ENCODE peak calls at places on chromosomes 7 and 10, in four cellular contexts. One of them, this sample, is unnamed.

GRCh38 chr10:32253300-32253699 is 93.7 kb downstream of the EPC1 start:
- DNase-seq in K562: peak
- DNase-seq in GM12878: no peak
- DNase-seq in HepG2: no peak
- DNase-seq in this sample: no peak

GRCh38 chr7:148699772-148700629 is 1.3 kb downstream of the CUL1 start:
- DNase-seq in GM12878: no peak
- DNase-seq in K562: no peak
- DNase-seq in HepG2: peak
- DNase-seq in this sample: no peak

GRCh38 chr10:79242620-79243152 is 104.6 kb upstream of the PPIF start:
- DNase-seq in K562: no peak
- DNase-seq in HepG2: no peak
- DNase-seq in GM12878: no peak
- DNase-seq in this sample: peak

GRCh38 chr10:86206216-86206615 is 160.4 kb downstream of the GRID1 start:
- DNase-seq in HepG2: no peak
- DNase-seq in K562: no peak
- DNase-seq in GM12878: no peak
- DNase-seq in this sample: peak

GRCh38 chr10:28202941-28203352 is 99.9 kb downstream of the MPP7 start:
- DNase-seq in HepG2: no peak
- DNase-seq in GM12878: no peak
- DNase-seq in K562: no peak
- DNase-seq in this sample: no peak

GRCh38 chr10:30559118-30559684 is 70.4 kb downstream of the LYZL2 start:
- DNase-seq in HepG2: no peak
- DNase-seq in GM12878: no peak
- DNase-seq in K562: no peak
- DNase-seq in this sample: no peak

GRCh38 chr7:126979722-126980121 is 273.0 kb downstream of the GRM8 start:
- DNase-seq in HepG2: no peak
- DNase-seq in K562: no peak
- DNase-seq in GM12878: no peak
- DNase-seq in this sample: no peak

GRCh38 chr10:48520594-48520993 is 84.3 kb downstream of the ARHGAP22 start:
- DNase-seq in GM12878: no peak
- DNase-seq in K562: no peak
- DNase-seq in HepG2: no peak
- DNase-seq in this sample: no peak

GRCh38 chr10:75987610-75988009 is 556.2 kb downstream of the LRMDA start:
- DNase-seq in GM12878: no peak
- DNase-seq in K562: no peak
- DNase-seq in HepG2: peak
- DNase-seq in this sample: no peak

GRCh38 chr7:81715984-81716588 is 53.8 kb downstream of the HGF start:
- DNase-seq in GM12878: no peak
- DNase-seq in K562: no peak
- DNase-seq in HepG2: peak
- DNase-seq in this sample: no peak

GRCh38 chr10:119726291-119727261 is 726 bp downstream of the INPP5F start:
- DNase-seq in HepG2: no peak
- DNase-seq in K562: peak
- DNase-seq in GM12878: no peak
- DNase-seq in this sample: peak

GRCh38 chr7:30796105-30796869 is 25.1 kb downstream of the MINDY4 start:
- DNase-seq in K562: no peak
- DNase-seq in HepG2: no peak
- DNase-seq in GM12878: no peak
- DNase-seq in this sample: no peak

GRCh38 chr10:25263931-25264330 is 89.1 kb downstream of the GPR158 start:
- DNase-seq in GM12878: no peak
- DNase-seq in K562: no peak
- DNase-seq in HepG2: no peak
- DNase-seq in this sample: no peak

GRCh38 chr7:27187702-27188665 is 3.0 kb upstream of the HOXA11 start:
- DNase-seq in GM12878: no peak
- DNase-seq in K562: no peak
- DNase-seq in HepG2: no peak
- DNase-seq in this sample: no peak

GRCh38 chr7:131546583-131547111 is 9.8 kb downstream of the PODXL start:
- DNase-seq in GM12878: no peak
- DNase-seq in K562: peak
- DNase-seq in HepG2: peak
- DNase-seq in this sample: peak

GRCh38 chr7:110975476-110975875 is 115.5 kb upstream of the LRRN3 start:
- DNase-seq in HepG2: no peak
- DNase-seq in K562: no peak
- DNase-seq in GM12878: no peak
- DNase-seq in this sample: no peak

GRCh38 chr10:63137306-63137705 is 4.2 kb downstream of the NRBF2 start:
- DNase-seq in K562: no peak
- DNase-seq in HepG2: peak
- DNase-seq in GM12878: no peak
- DNase-seq in this sample: no peak

GRCh38 chr10:93615576-93615975 is 3.2 kb downstream of the PDE6C start:
- DNase-seq in HepG2: no peak
- DNase-seq in GM12878: no peak
- DNase-seq in K562: no peak
- DNase-seq in this sample: no peak

GRCh38 chr7:97118306-97118917 is 914 bp downstream of the SDHAF3 start:
- DNase-seq in K562: no peak
- DNase-seq in GM12878: no peak
- DNase-seq in HepG2: no peak
- DNase-seq in this sample: no peak

GRCh38 chr10:13102002-13102794 is 2.2 kb downstream of the OPTN start:
- DNase-seq in HepG2: peak
- DNase-seq in GM12878: no peak
- DNase-seq in K562: no peak
- DNase-seq in this sample: no peak

GRCh38 chr10:67520924-67521520 is 175.0 kb downstream of the CTNNA3 start:
- DNase-seq in GM12878: peak
- DNase-seq in K562: peak
- DNase-seq in HepG2: peak
- DNase-seq in this sample: no peak

GRCh38 chr10:83538047-83538446 is 601.3 kb upstream of the GHITM start:
- DNase-seq in HepG2: no peak
- DNase-seq in GM12878: no peak
- DNase-seq in K562: no peak
- DNase-seq in this sample: no peak

GRCh38 chr7:50185188-50185587 is 92.1 kb upstream of the ZPBP start:
- DNase-seq in GM12878: no peak
- DNase-seq in K562: no peak
- DNase-seq in HepG2: no peak
- DNase-seq in this sample: no peak

GRCh38 chr7:93442478-93443224 is 131.9 kb downstream of the CALCR start:
- DNase-seq in K562: peak
- DNase-seq in HepG2: peak
- DNase-seq in GM12878: no peak
- DNase-seq in this sample: peak

GRCh38 chr10:110510730-110511129 is 13.0 kb downstream of the DUSP5 start:
- DNase-seq in GM12878: no peak
- DNase-seq in K562: no peak
- DNase-seq in HepG2: no peak
- DNase-seq in this sample: no peak

GRCh38 chr7:71509381-71509780 is 377.4 kb downstream of the GALNT17 start:
- DNase-seq in K562: no peak
- DNase-seq in HepG2: no peak
- DNase-seq in GM12878: no peak
- DNase-seq in this sample: no peak

GRCh38 chr10:122669045-122669444 is 30.6 kb downstream of the C10orf120 start:
- DNase-seq in GM12878: no peak
- DNase-seq in HepG2: no peak
- DNase-seq in K562: no peak
- DNase-seq in this sample: no peak

GRCh38 chr7:149722356-149722957 is 50.9 kb downstream of the ZNF467 start:
- DNase-seq in HepG2: no peak
- DNase-seq in K562: no peak
- DNase-seq in GM12878: no peak
- DNase-seq in this sample: no peak

GRCh38 chr7:157461805-157462771 is 125.3 kb downstream of the DNAJB6 start:
- DNase-seq in GM12878: no peak
- DNase-seq in HepG2: no peak
- DNase-seq in K562: no peak
- DNase-seq in this sample: no peak

GRCh38 chr10:132645630-132646442 is 108.2 kb downstream of the INPP5A start:
- DNase-seq in HepG2: no peak
- DNase-seq in K562: no peak
- DNase-seq in GM12878: no peak
- DNase-seq in this sample: peak

GRCh38 chr10:61634711-61635110 is 28.0 kb upstream of the CABCOCO1 start:
- DNase-seq in GM12878: no peak
- DNase-seq in K562: no peak
- DNase-seq in HepG2: no peak
- DNase-seq in this sample: no peak

DNA sequence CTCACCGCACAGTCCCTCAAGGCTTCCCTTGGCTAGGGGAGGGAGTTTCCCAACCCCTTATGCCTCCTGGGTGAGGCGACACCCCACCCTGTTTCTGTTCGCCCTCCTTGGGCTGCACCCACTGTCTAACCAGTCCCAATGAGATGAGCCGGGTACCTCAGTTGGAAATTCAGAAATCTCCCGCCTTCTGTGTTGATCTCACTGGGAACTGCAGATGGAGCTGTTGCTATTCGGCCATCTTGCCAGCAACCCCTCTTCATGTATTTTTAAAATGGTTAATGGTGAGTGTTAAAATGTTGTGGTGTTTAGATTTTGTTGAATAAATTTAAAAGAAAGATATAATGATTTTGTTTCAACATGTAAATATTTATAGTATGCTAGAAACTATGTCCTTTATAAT is 22.0 kb downstream of the UMAD1 start:
- DNase-seq in GM12878: no peak
- DNase-seq in K562: no peak
- DNase-seq in HepG2: no peak
- DNase-seq in this sample: peak
- TF ChIP-seq CREM in GM12878: no peak
- TF ChIP-seq CREM in K562: no peak
- TF ChIP-seq CREM in HepG2: no peak
- TF ChIP-seq CREM in this sample: no peak

DNA sequence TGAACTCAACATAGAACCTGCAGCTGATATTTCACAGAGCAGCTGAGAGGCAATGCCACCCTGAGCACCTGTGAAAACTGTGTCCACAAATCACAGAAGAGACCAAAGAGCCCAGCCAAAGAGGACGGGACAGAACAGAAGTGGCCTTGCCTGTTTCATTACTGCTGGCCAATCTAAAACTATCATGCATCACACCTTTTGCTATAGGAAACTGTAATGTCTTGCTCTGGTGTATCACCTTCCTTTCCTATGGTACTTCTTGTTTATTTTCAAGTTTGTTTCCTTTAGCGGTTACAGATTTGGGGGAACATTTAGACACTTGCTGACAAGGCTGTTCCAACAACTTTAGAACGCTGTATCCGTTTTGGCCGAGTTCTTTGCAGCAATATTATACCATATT is 80.3 kb downstream of the PIP4K2A start:
- DNase-seq in HepG2: no peak
- DNase-seq in K562: no peak
- DNase-seq in GM12878: no peak
- DNase-seq in this sample: no peak
- TF ChIP-seq CREM in HepG2: no peak
- TF ChIP-seq CREM in K562: no peak
- TF ChIP-seq CREM in GM12878: no peak
- TF ChIP-seq CREM in this sample: no peak

DNA sequence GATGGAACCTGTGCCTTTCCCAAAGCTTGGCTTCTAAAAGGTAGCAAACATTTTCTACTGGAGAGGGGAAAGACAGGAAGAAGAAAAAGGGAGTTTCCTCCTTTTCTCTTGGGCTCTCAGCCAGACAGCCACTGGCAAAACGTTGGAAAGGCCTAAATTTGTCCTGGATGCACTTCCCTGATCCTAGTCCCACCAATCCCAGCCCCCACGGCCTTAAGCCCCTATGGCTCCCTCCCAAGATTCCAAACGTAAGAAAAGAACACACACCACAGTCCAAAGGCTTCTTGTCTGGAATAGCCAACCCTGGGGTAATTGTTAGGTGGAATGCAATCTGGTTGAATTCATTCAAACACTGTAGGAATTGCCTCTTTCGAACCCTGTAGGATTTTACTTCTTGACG is 959 bp upstream of the TLX1 start:
- DNase-seq in K562: no peak
- DNase-seq in HepG2: no peak
- DNase-seq in GM12878: no peak
- DNase-seq in this sample: no peak
- TF ChIP-seq CREM in K562: no peak
- TF ChIP-seq CREM in HepG2: no peak
- TF ChIP-seq CREM in GM12878: no peak
- TF ChIP-seq CREM in this sample: no peak

GRCh38 chr7:105304040-105304895 is 84.5 kb downstream of the SRPK2 start:
- DNase-seq in HepG2: peak
- DNase-seq in K562: no peak
- DNase-seq in GM12878: peak
- DNase-seq in this sample: no peak
- TF ChIP-seq CREM in HepG2: peak
- TF ChIP-seq CREM in K562: no peak
- TF ChIP-seq CREM in GM12878: peak
- TF ChIP-seq CREM in this sample: no peak

GRCh38 chr7:84237533-84238173 is 43.1 kb upstream of the SEMA3A start:
- DNase-seq in K562: no peak
- DNase-seq in HepG2: no peak
- DNase-seq in GM12878: no peak
- DNase-seq in this sample: no peak
- TF ChIP-seq CREM in K562: no peak
- TF ChIP-seq CREM in HepG2: no peak
- TF ChIP-seq CREM in GM12878: peak
- TF ChIP-seq CREM in this sample: no peak

GRCh38 chr10:1297566-1298301 is 241.5 kb downstream of the WDR37 start:
- DNase-seq in HepG2: no peak
- DNase-seq in GM12878: no peak
- DNase-seq in K562: no peak
- DNase-seq in this sample: peak
- TF ChIP-seq CREM in HepG2: no peak
- TF ChIP-seq CREM in GM12878: no peak
- TF ChIP-seq CREM in K562: no peak
- TF ChIP-seq CREM in this sample: no peak

GRCh38 chr10:99908512-99908911 is 101.2 kb downstream of the DNMBP start:
- DNase-seq in GM12878: no peak
- DNase-seq in HepG2: no peak
- DNase-seq in K562: no peak
- DNase-seq in this sample: no peak
- TF ChIP-seq CREM in GM12878: no peak
- TF ChIP-seq CREM in HepG2: no peak
- TF ChIP-seq CREM in K562: no peak
- TF ChIP-seq CREM in this sample: no peak

This sample was measured in WTC11.